ENCODE peak calls at places on chromosomes 4 and X, in four cellular contexts. V is neural progenitor cell; T is pancreas; I is Jurkat, Clone E6-1. P is an unnamed sample.

GRCh38 chr4:179664628-179665027 is 2222.4 kb upstream of the AGA start:
- DNase-seq in V (no peak), T (no peak), I (no peak), P (no peak)

GRCh38 chr4:184361443-184361842 is 112.9 kb downstream of the IRF2 start:
- DNase-seq in V (no peak), T (no peak), I (no peak), P (peak)

GRCh38 chr4:1537410-1538095 is 131.3 kb upstream of the NKX1-1 start:
- DNase-seq in V (no peak), T (no peak), I (no peak), P (no peak)

GRCh38 chr4:55876387-55876786 is 22.9 kb downstream of the EXOC1 start:
- DNase-seq in V (no peak), T (no peak), I (no peak), P (no peak)

GRCh38 chr4:85402371-85402770 is 72.6 kb upstream of the ARHGAP24 start:
- DNase-seq in V (no peak), T (no peak), I (no peak), P (peak)

GRCh38 chrX:12011075-12011474 is 127.2 kb upstream of the FRMPD4 start:
- DNase-seq in V (no peak), T (no peak), I (no peak), P (peak)

GRCh38 chr4:93825551-93826216 is 2.9 kb upstream of the ATOH1 start:
- DNase-seq in V (no peak), T (no peak), I (no peak), P (no peak)

GRCh38 chr4:54099959-54100606 is at the start of gene GSX2:
- DNase-seq in V (peak), T (no peak), I (no peak), P (peak)

GRCh38 chr4:84734037-84734436 is 151.1 kb downstream of the CDS1 start:
- DNase-seq in V (no peak), T (no peak), I (no peak), P (no peak)

GRCh38 chr4:139314047-139314800 is 11.9 kb upstream of the NDUFC1 start:
- DNase-seq in V (peak), T (no peak), I (no peak), P (no peak)

GRCh38 chr4:55854132-55854531 is 684 bp downstream of the EXOC1 start:
- DNase-seq in V (no peak), T (no peak), I (no peak), P (no peak)

GRCh38 chr4:155967098-155967497 is 13.4 kb upstream of the CTSO start:
- DNase-seq in V (no peak), T (no peak), I (no peak), P (peak)

GRCh38 chr4:177250056-177250696 is 59.5 kb upstream of the NEIL3 start:
- DNase-seq in V (peak), T (peak), I (peak), P (peak)

GRCh38 chr4:655735-656151 is 18.3 kb downstream of the ATP5ME start:
- DNase-seq in V (peak), T (no peak), I (no peak), P (no peak)

GRCh38 chrX:102129473-102129872 is 4.0 kb downstream of the TCEAL2 start:
- DNase-seq in V (no peak), T (no peak), I (no peak), P (peak)

GRCh38 chrX:147800663-147801062 is 111.1 kb upstream of the FMR1 start:
- DNase-seq in V (no peak), T (no peak), I (no peak), P (no peak)

GRCh38 chr4:24131954-24132673 is 242.3 kb upstream of the PPARGC1A start:
- DNase-seq in V (no peak), T (no peak), I (no peak), P (no peak)

GRCh38 chr4:52051213-52051614 is at the start of gene SPATA18:
- DNase-seq in V (peak), T (peak), I (no peak), P (peak)

GRCh38 chr4:153788419-153789276 is at the start of gene SFRP2:
- DNase-seq in V (peak), T (no peak), I (no peak), P (no peak)

GRCh38 chrX:44765556-44765955 is 78.3 kb upstream of the DUSP21 start:
- DNase-seq in V (no peak), T (no peak), I (no peak), P (peak)

GRCh38 chr4:111681751-111682150 is 463.5 kb upstream of the FAM241A start:
- DNase-seq in V (no peak), T (no peak), I (no peak), P (no peak)

GRCh38 chrX:132614297-132614696 is 125.5 kb upstream of the MBNL3 start:
- DNase-seq in V (peak), T (no peak), I (no peak), P (peak)

GRCh38 chr4:52640808-52641595 is 18.1 kb downstream of the USP46 start:
- DNase-seq in V (no peak), T (no peak), I (no peak), P (peak)

GRCh38 chrX:32016195-32016594 is 944.4 kb upstream of the FTHL17 start:
- DNase-seq in V (no peak), T (no peak), I (no peak), P (no peak)

GRCh38 chrX:106415276-106415895 is 196.4 kb upstream of the RADX start:
- DNase-seq in V (peak), T (peak), I (no peak), P (peak)

GRCh38 chr4:148431401-148431800 is 10.8 kb downstream of the NR3C2 start:
- DNase-seq in V (no peak), T (no peak), I (no peak), P (no peak)

GRCh38 chr4:8938623-8939022 is 67.0 kb upstream of the HMX1 start:
- DNase-seq in V (no peak), T (no peak), I (no peak), P (no peak)

GRCh38 chrX:71652405-71652804 is 14.9 kb upstream of the LOC101059915 start:
- DNase-seq in V (peak), T (peak), I (peak), P (peak)

GRCh38 chr4:174505892-174506291 is 16.4 kb downstream of the HPGD start:
- DNase-seq in V (peak), T (no peak), I (no peak), P (no peak)

GRCh38 chr4:13910556-13910955 is 283.0 kb upstream of the BOD1L1 start:
- DNase-seq in V (no peak), T (no peak), I (no peak), P (no peak)
- H3K4me3 ChIP-seq in V (no peak), T (no peak), I (no peak), P (no peak)

GRCh38 chrX:13085533-13085932 is 41.1 kb upstream of the FAM9C start:
- DNase-seq in V (no peak), T (no peak), I (peak), P (no peak)
- H3K4me3 ChIP-seq in V (no peak), T (no peak), I (peak), P (no peak)

GRCh38 chrX:137428251-137428661 is 137.7 kb upstream of the ZIC3 start:
- DNase-seq in V (peak), T (no peak), I (no peak), P (no peak)

GRCh38 chrX:137425273-137425902 is 140.5 kb upstream of the ZIC3 start:
- DNase-seq in V (peak), T (no peak), I (no peak), P (no peak)

GRCh38 chrX:137428777-137429564 is 137.0 kb upstream of the ZIC3 start:
- DNase-seq in V (peak), T (no peak), I (no peak), P (no peak)

GRCh38 chrX:137427061-137427778 is 138.7 kb upstream of the ZIC3 start:
- DNase-seq in V (peak), T (no peak), I (no peak), P (no peak)

DNA sequence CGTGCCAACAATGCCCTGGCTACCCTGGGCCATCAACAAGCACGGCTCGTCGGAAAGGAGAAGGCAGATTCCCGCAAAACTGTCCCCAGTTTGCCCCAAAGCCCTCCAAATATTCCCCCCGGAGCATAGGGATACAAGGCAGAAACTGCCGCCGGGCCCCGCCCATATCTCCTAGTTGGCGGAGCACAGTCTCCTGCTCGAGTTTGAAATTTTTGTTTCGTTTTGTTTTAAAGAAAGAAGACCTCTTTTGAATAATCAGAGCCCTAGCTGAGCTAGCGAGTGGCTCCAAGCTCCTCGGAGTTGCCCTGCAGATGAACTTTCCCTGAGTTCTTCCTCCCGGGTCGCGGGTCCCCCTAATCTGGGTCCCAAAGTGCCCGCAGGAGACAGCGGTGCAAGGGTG is 138.1 kb upstream of the ZIC3 start:
- DNase-seq in V (peak), T (no peak), I (no peak), P (peak)
- H3K4me3 ChIP-seq in V (peak), T (peak), I (peak), P (peak)

GRCh38 chr4:134390327-134390726 is 188.7 kb upstream of the PABPC4L start:
- DNase-seq in V (no peak), T (no peak), I (no peak), P (no peak)
- H3K4me3 ChIP-seq in V (no peak), T (no peak), I (no peak), P (no peak)

GRCh38 chr4:78778530-78778929 is 2.4 kb downstream of the BMP2K start:
- DNase-seq in V (no peak), T (no peak), I (no peak), P (no peak)
- H3K4me3 ChIP-seq in V (peak), T (no peak), I (no peak), P (no peak)

DNA sequence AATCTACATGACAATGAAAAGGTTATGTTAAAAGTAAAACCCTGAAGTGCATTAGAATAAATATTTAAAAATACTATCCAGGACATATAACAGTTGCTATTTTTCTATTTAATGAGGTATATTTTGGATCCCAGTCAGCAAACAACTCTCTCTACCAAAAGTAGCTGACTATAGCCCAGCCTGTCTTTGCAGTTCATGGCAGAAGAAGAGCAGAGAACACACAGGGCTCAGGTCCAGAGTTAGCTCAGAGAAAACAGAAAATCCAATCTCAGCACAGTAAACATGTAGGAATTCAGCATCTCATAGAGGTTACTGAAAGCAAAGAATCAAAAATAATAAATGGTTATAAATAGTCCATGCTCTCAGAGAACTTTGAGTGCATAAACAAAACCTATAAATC is 88.0 kb downstream of the PACRGL start:
- DNase-seq in V (no peak), T (no peak), I (no peak), P (no peak)
- H3K4me3 ChIP-seq in V (no peak), T (no peak), I (no peak), P (no peak)

DNA sequence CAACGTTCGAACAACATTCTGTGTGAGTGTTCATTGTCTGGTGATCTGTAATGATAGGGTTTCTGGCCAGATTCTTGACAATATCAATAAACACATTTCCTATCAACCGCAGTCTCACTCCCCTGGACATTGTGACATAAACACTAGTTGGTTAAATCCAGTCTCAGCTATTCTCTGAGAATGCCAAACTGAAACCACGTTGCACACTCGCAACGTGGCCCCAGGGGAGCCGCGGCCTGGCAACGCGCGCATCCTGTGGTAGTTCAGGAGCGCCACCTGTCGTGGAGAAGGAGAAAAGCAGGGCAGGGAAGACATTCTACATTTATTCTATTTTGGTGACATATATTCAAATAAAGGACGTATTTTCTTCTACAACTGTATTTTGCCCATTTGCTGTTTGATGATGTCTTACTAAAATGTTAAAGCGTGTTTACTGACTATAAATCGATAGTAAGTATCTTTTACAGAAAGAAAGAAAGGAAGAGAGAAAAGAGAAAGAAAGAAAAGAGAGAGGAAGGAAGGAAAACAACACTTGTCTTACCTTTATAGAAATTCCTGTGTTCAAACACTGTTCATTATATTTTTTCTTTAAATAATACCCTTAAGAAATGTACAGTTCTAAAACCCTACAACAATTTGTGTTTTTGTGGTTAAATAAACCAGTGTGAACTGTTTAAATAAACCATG is 738.3 kb upstream of the FRG1 start:
- DNase-seq in V (peak), T (peak), I (peak), P (peak)
- H3K4me3 ChIP-seq in V (no peak), T (no peak), I (no peak), P (peak)

DNA sequence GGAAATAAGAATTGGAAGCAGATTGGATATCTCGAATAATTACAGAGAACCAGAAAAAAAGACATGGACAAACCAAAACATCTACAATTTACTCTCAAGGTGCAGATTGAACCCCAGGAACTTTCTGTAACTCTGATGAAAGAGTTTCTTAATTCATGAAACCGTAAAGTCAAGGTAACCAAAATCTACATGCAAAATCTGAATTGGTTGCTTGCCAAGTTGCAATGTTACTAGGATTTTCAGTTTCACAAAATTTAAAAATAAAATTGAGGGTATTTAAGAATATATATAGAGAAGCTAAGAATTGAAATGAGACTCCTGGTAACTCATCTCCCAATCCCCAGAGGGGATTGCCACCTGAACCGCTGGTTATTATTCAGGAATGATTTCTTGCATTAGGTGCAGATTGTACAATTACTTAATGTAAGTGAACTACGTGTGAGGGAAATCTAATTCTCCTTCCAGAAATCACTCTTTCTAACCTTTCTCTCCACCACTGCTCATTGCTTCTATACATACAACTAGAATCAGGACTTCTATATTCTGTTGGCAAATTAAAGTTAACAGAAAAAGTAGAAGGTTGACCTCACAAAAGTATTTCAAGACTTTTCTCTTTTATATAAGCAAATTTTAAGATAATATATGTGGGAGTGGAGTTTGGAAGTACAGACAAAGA is 221.5 kb upstream of the NDST4 start:
- DNase-seq in V (no peak), T (no peak), I (no peak), P (no peak)
- H3K4me3 ChIP-seq in V (no peak), T (no peak), I (no peak), P (no peak)